ENCODE peak calls at places on chromosomes 13 and 19, in five cellular contexts. L is Peyer's patch, P is H54, J is suprapubic skin, U is prostate gland. T is an unnamed sample.

GRCh38 chr19:49554701-49555181 is 25.6 kb downstream of the NOSIP start:
- DNase-seq in L (peak; percentile 77), P (no peak), J (no peak), U (no peak), T (no peak)

GRCh38 chr19:44890366-44891015 is 563 bp upstream of the TOMM40 start:
- DNase-seq in L (no peak), P (peak; percentile 91), J (peak; percentile 100), U (peak; percentile 100), T (peak; percentile 100)

GRCh38 chr19:50214699-50215543 is 11.5 kb downstream of the MYH14 start:
- DNase-seq in L (peak; percentile 78), P (no peak), J (peak; percentile 78), U (peak; percentile 92), T (no peak)

GRCh38 chr19:46495789-46496099 is at the start of gene PNMA8B:
- DNase-seq in L (peak; percentile 48), P (no peak), J (no peak), U (no peak), T (no peak)

GRCh38 chr13:42140494-42140893 is 92.0 kb downstream of the DGKH start:
- DNase-seq in L (no peak), P (no peak), J (no peak), U (no peak), T (no peak)

GRCh38 chr13:39602277-39602613 is 748 bp downstream of the LHFPL6 start:
- DNase-seq in L (no peak), P (no peak), J (no peak), U (no peak), T (peak; percentile 58)

GRCh38 chr13:72463561-72463960 is 263.9 kb downstream of the MZT1 start:
- DNase-seq in L (no peak), P (no peak), J (no peak), U (no peak), T (no peak)

GRCh38 chr19:11538232-11539036 is at the start of gene CNN1:
- DNase-seq in L (peak; percentile 66), P (no peak), J (no peak), U (no peak), T (peak; percentile 65)

GRCh38 chr19:1590641-1591397 is 1.8 kb downstream of the MBD3 start:
- DNase-seq in L (no peak), P (no peak), J (no peak), U (no peak), T (peak; percentile 61)

GRCh38 chr13:99812611-99813010 is 159.0 kb downstream of the ZIC5 start:
- DNase-seq in L (no peak), P (peak; percentile 98), J (no peak), U (no peak), T (no peak)

GRCh38 chr19:12611361-12611699 is 610 bp downstream of the ZNF791 start:
- DNase-seq in L (peak; percentile 79), P (peak; percentile 61), J (peak; percentile 90), U (peak; percentile 73), T (no peak)

GRCh38 chr13:30520571-30520970 is 54.8 kb upstream of the HMGB1 start:
- DNase-seq in L (no peak), P (peak; percentile 13), J (no peak), U (no peak), T (no peak)

GRCh38 chr19:17236414-17236716 is 9.4 kb downstream of the NR2F6 start:
- DNase-seq in L (no peak), P (no peak), J (no peak), U (no peak), T (no peak)

GRCh38 chr13:49622174-49622946 is 5.9 kb upstream of the ARL11 start:
- DNase-seq in L (peak; percentile 29), P (no peak), J (no peak), U (no peak), T (no peak)

GRCh38 chr13:93963266-93964131 is 516.0 kb downstream of the DCT start:
- DNase-seq in L (no peak), P (peak; percentile 6), J (no peak), U (no peak), T (no peak)

GRCh38 chr19:13289295-13289694 is 139.1 kb downstream of the IER2 start:
- DNase-seq in L (no peak), P (no peak), J (no peak), U (no peak), T (no peak)

GRCh38 chr13:51638497-51638871 is 54.2 kb downstream of the WDFY2 start:
- DNase-seq in L (no peak), P (no peak), J (no peak), U (no peak), T (no peak)
- TF ChIP-seq POLR2A in L (no peak), P (no peak), J (no peak), U (no peak), T (no peak)

GRCh38 chr13:45341034-45341798 is at the start of gene TPT1:
- DNase-seq in L (peak; percentile 100), P (peak; percentile 84), J (peak; percentile 99), U (peak; percentile 98), T (peak; percentile 100)
- TF ChIP-seq POLR2A in L (peak; percentile 94), P (peak; percentile 94), J (peak; percentile 92), U (peak; percentile 94), T (peak; percentile 83)

DNA sequence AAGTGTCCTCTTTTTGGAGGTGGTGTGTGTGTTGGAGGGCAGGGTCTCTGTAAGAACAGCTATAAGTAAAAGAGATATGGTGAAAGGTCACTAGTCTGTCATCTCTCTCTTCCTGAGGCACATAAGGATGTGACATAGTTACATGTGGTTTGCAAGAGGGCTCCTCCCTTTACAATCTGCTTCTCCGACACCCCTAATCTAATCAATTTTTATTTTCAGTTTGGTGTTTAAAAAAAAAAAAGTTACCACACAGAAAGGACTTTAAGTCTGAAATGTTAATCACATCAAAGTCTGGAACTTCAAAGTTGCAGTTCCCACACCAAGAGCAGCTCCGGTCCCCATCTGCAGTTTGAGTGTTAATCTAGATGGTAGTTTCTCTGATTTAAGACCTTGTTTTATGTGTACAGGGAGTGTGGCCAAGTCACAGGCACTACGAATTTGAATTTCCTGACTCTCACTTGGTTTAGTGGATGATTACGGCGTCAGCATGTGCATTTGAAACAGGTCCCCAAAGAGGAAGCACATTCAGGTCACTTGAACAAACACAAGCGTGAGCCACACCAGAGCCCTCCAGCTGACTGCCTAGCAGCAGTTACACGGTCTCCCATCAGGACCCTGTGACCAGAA is 53.1 kb downstream of the FOXO1 start:
- DNase-seq in L (peak; percentile 82), P (no peak), J (no peak), U (peak; percentile 30), T (no peak)
- TF ChIP-seq POLR2A in L (no peak), P (no peak), J (no peak), U (no peak), T (no peak)

GRCh38 chr19:19032420-19033175 is 719 bp downstream of the SUGP2 start:
- DNase-seq in L (peak; percentile 86), P (peak; percentile 76), J (no peak), U (peak; percentile 84), T (peak; percentile 89)
- TF ChIP-seq POLR2A in L (no peak), P (peak; percentile 9), J (no peak), U (no peak), T (no peak)

T was measured in erythroblast.